ENCODE peak calls at places on chromosomes 16 and 17, in four cellular contexts. H, O, B and W are unnamed samples.

GRCh38 chr16:79912592-79913310 is 312.2 kb upstream of the MAF start:
- DNase-seq in H (no peak), O (no peak), B (no peak), W (no peak)

GRCh38 chr17:45270828-45271418 is 9.0 kb upstream of the SPATA32 start:
- DNase-seq in B (peak), H (no peak), O (no peak), W (no peak)

GRCh38 chr17:62804822-62805221 is 3.3 kb downstream of the MARCHF10 start:
- DNase-seq in B (no peak), O (no peak), H (no peak), W (no peak)

GRCh38 chr17:57578608-57578990 is 166.5 kb downstream of the CCDC182 start:
- DNase-seq in B (no peak), H (no peak), O (no peak), W (no peak)

GRCh38 chr17:15463363-15463762 is 4.1 kb downstream of the CDRT4 start:
- DNase-seq in B (no peak), O (peak), H (peak), W (no peak)

GRCh38 chr16:1996175-1996574 is 6.4 kb downstream of the SYNGR3 start:
- DNase-seq in B (no peak), H (no peak), O (no peak), W (no peak)

GRCh38 chr16:15950167-15950854 is 895 bp downstream of the ABCC1 start:
- DNase-seq in H (no peak), B (peak), O (no peak), W (peak)

GRCh38 chr17:50564916-50565315 is 4.4 kb downstream of the CACNA1G start:
- DNase-seq in O (peak), H (no peak), B (no peak), W (no peak)

GRCh38 chr16:49959552-49960277 is 65.3 kb upstream of the CNEP1R1 start:
- DNase-seq in B (no peak), H (no peak), O (no peak), W (no peak)

GRCh38 chr17:78338860-78339259 is 21.0 kb downstream of the SOCS3 start:
- DNase-seq in O (no peak), H (peak), B (no peak), W (no peak)

GRCh38 chr16:84465154-84465553 is 39.3 kb downstream of the MEAK7 start:
- DNase-seq in O (no peak), B (no peak), H (no peak), W (no peak)

GRCh38 chr16:15598648-15599190 is 44.2 kb downstream of the MARF1 start:
- DNase-seq in O (no peak), H (no peak), B (no peak), W (no peak)

GRCh38 chr16:84947022-84947421 is 64.3 kb downstream of the ZDHHC7 start:
- DNase-seq in B (no peak), H (no peak), O (peak), W (no peak)

GRCh38 chr17:82103588-82104451 is 5.8 kb upstream of the FASN start:
- DNase-seq in O (peak), B (no peak), H (no peak), W (no peak)

GRCh38 chr16:424033-424622 is 1.3 kb upstream of the RAB11FIP3 start:
- DNase-seq in O (peak), H (peak), B (no peak), W (no peak)

GRCh38 chr17:32971171-32971570 is 20.5 kb upstream of the SPACA3 start:
- DNase-seq in H (no peak), B (no peak), O (no peak), W (no peak)

GRCh38 chr17:81471804-81472456 is 40.7 kb downstream of the ACTG1 start:
- DNase-seq in O (peak), B (no peak), H (no peak), W (no peak)

GRCh38 chr17:2060681-2061440 is 6.0 kb downstream of the HIC1 start:
- DNase-seq in B (no peak), O (no peak), H (no peak), W (no peak)

GRCh38 chr17:47279062-47279801 is 25.6 kb downstream of the ITGB3 start:
- DNase-seq in B (no peak), H (peak), O (peak), W (no peak)

GRCh38 chr17:83099570-83100181 is 20.3 kb downstream of the METRNL start:
- DNase-seq in B (no peak), O (no peak), H (no peak), W (no peak)

GRCh38 chr16:30063893-30064745 is 1.4 kb upstream of the ALDOA start:
- DNase-seq in O (peak), B (peak), H (peak), W (peak)

GRCh38 chr16:56262879-56263245 is 71.6 kb downstream of the GNAO1 start:
- DNase-seq in B (no peak), H (no peak), O (no peak), W (no peak)

GRCh38 chr16:380837-381787 is 666 bp downstream of the PGAP6 start:
- DNase-seq in H (no peak), O (no peak), B (no peak), W (no peak)

GRCh38 chr17:37770631-37771518 is 26.0 kb upstream of the HNF1B start:
- DNase-seq in O (no peak), B (no peak), H (peak), W (no peak)

GRCh38 chr17:43834106-43834505 is 1.2 kb upstream of the MPP3 start:
- DNase-seq in H (no peak), O (no peak), B (no peak), W (no peak)

GRCh38 chr16:53870831-53871230 is 166.9 kb downstream of the FTO start:
- DNase-seq in O (no peak), H (no peak), B (no peak), W (no peak)

GRCh38 chr17:57294075-57294474 is 37.8 kb downstream of the MSI2 start:
- DNase-seq in H (no peak), O (no peak), B (no peak), W (no peak)

GRCh38 chr17:78716814-78717393 is 65.2 kb downstream of the CYTH1 start:
- DNase-seq in B (no peak), O (peak), H (peak), W (no peak)

GRCh38 chr17:60671482-60671881 is 6.2 kb upstream of the BCAS3 start:
- DNase-seq in B (no peak), H (no peak), O (no peak), W (no peak)

GRCh38 chr16:51053805-51054204 is 97.3 kb downstream of the SALL1 start:
- DNase-seq in B (no peak), H (no peak), O (no peak), W (no peak)

GRCh38 chr17:54948380-54948779 is 20.1 kb downstream of the COX11 start:
- DNase-seq in H (peak), O (no peak), B (no peak), W (no peak)

GRCh38 chr17:58305626-58306025 is 23.0 kb downstream of the TSPOAP1 start:
- DNase-seq in O (no peak), H (no peak), B (no peak), W (no peak)